ENCODE peak calls at places on chromosomes 16 and 17, in eight cellular contexts. I is stomach, O is IMR-90, K is GM12878, L is lower leg skin, H is prostate gland, R is gastrocnemius medialis, S is HCT116. X is an unnamed sample.

GRCh38 chr16:89373355-89374110 is 116.8 kb downstream of the ANKRD11 start:
- DNase-seq in I (no peak), O (peak; percentile 55), K (no peak), L (no peak), H (no peak), R (peak; percentile 53), S (no peak), X (no peak)

GRCh38 chr17:12918132-12918531 is 99.7 kb downstream of the ELAC2 start:
- DNase-seq in I (no peak), O (no peak), K (no peak), L (no peak), H (no peak), R (no peak), S (no peak), X (no peak)

GRCh38 chr16:30095166-30096078 is 591 bp downstream of the YPEL3 start:
- DNase-seq in I (no peak), O (no peak), K (no peak), L (no peak), H (no peak), R (no peak), S (no peak), X (no peak)

GRCh38 chr16:2458887-2459646 is 842 bp upstream of the TEDC2 start:
- DNase-seq in I (no peak), O (no peak), K (no peak), L (peak; percentile 83), H (no peak), R (no peak), S (no peak), X (no peak)

GRCh38 chr16:23107878-23108277 is 41.4 kb downstream of the USP31 start:
- DNase-seq in I (no peak), O (no peak), K (no peak), L (no peak), H (no peak), R (no peak), S (no peak), X (no peak)

GRCh38 chr16:86791287-86792074 is 213.1 kb downstream of the FOXL1 start:
- DNase-seq in I (no peak), O (no peak), K (no peak), L (no peak), H (no peak), R (no peak), S (no peak), X (no peak)

GRCh38 chr17:47789611-47790520 is 31.7 kb downstream of the OSBPL7 start:
- DNase-seq in I (peak; percentile 62), O (peak; percentile 38), K (no peak), L (peak; percentile 87), H (no peak), R (no peak), S (no peak), X (peak; percentile 14)

GRCh38 chr17:9509236-9509813 is 66.3 kb downstream of the STX8 start:
- DNase-seq in I (no peak), O (no peak), K (no peak), L (no peak), H (no peak), R (no peak), S (no peak), X (no peak)

GRCh38 chr16:85080923-85081498 is 31.3 kb downstream of the CIBAR2 start:
- DNase-seq in I (no peak), O (no peak), K (no peak), L (no peak), H (no peak), R (no peak), S (no peak), X (no peak)

GRCh38 chr16:2473425-2473926 is 1.5 kb upstream of the TBC1D24 start:
- DNase-seq in I (no peak), O (no peak), K (no peak), L (no peak), H (no peak), R (no peak), S (no peak), X (no peak)

GRCh38 chr16:13056607-13057006 is 155.2 kb downstream of the SHISA9 start:
- DNase-seq in I (no peak), O (no peak), K (peak; percentile 45), L (no peak), H (no peak), R (no peak), S (no peak), X (no peak)

GRCh38 chr16:87363771-87364476 is 19.7 kb downstream of the FBXO31 start:
- DNase-seq in I (peak; percentile 52), O (peak; percentile 55), K (no peak), L (no peak), H (no peak), R (peak; percentile 73), S (no peak), X (no peak)

GRCh38 chr16:73565925-73566324 is 518.0 kb upstream of the ZFHX3 start:
- DNase-seq in I (no peak), O (no peak), K (no peak), L (no peak), H (no peak), R (no peak), S (no peak), X (no peak)

GRCh38 chr16:24685539-24686432 is 43.7 kb upstream of the TNRC6A start:
- DNase-seq in I (peak; percentile 33), O (peak; percentile 82), K (no peak), L (no peak), H (no peak), R (peak; percentile 41), S (no peak), X (no peak)

DNA sequence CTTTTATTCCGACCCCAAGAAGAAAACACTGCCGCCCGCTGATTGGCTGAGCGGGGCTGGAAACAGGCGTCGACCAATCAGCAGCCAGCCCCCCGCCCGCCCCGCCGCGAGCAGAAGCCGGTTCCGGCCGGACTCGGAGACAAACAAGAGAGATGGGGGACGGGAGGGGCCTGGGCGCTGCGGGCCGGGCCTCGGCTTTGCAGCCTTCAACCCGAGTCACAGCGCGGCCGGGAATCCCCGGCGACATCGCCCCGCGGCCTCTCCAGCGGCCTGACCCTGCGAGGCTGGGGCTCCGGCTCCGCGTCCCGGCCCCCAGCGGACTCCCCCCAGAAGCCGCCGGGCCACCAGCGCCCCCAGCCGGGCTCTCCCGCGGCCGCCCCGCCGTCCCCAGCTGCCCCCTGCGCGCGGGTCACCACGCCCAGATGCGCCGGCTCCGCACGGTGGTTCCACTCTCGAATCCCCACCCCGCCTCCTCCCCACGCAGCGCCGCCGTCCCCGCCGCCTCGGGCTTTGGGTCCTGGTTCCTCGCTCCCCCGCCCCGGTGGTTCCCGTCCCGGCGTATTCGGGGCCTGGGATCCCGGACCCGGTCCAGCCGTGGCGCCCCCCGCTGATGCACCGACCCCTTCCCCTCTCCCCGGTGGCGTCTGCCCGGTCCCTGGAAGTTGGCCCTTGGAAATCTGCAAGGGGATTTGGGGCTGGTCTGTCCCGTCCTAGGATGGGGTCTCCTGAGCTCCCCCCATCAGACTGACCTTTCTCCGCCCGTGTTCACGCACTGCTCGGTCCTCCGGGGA is 417 bp upstream of the SLC43A2 start:
- DNase-seq in I (peak; percentile 95), O (peak; percentile 87), K (no peak), L (peak; percentile 99), H (peak; percentile 94), R (peak; percentile 92), S (peak; percentile 82), X (peak; percentile 96)
- TF ChIP-seq POLR2A in I (no peak), O (peak; percentile 23), K (peak; percentile 70), L (no peak), H (peak; percentile 74), R (peak; percentile 69), S (no peak), X (peak; percentile 65)

GRCh38 chr16:9075299-9076071 is 16.0 kb upstream of the HAPSTR1 start:
- DNase-seq in I (no peak), O (no peak), K (no peak), L (no peak), H (no peak), R (no peak), S (no peak), X (no peak)
- TF ChIP-seq POLR2A in I (no peak), O (no peak), K (no peak), L (no peak), H (no peak), R (no peak), S (no peak), X (no peak)

GRCh38 chr17:77098884-77099545 is 41.8 kb upstream of the SEC14L1 start:
- DNase-seq in I (peak; percentile 57), O (peak; percentile 85), K (no peak), L (no peak), H (peak; percentile 53), R (peak; percentile 71), S (no peak), X (peak; percentile 15)

GRCh38 chr17:77095461-77095860 is 45.3 kb upstream of the SEC14L1 start:
- DNase-seq in I (no peak), O (no peak), K (no peak), L (no peak), H (no peak), R (no peak), S (no peak), X (no peak)

GRCh38 chr17:77097772-77098171 is 43.0 kb upstream of the SEC14L1 start:
- DNase-seq in I (no peak), O (no peak), K (no peak), L (no peak), H (no peak), R (no peak), S (no peak), X (no peak)

GRCh38 chr17:77100009-77100408 is 40.8 kb upstream of the SEC14L1 start:
- DNase-seq in I (peak; percentile 62), O (no peak), K (no peak), L (peak; percentile 85), H (no peak), R (peak; percentile 53), S (no peak), X (no peak)

DNA sequence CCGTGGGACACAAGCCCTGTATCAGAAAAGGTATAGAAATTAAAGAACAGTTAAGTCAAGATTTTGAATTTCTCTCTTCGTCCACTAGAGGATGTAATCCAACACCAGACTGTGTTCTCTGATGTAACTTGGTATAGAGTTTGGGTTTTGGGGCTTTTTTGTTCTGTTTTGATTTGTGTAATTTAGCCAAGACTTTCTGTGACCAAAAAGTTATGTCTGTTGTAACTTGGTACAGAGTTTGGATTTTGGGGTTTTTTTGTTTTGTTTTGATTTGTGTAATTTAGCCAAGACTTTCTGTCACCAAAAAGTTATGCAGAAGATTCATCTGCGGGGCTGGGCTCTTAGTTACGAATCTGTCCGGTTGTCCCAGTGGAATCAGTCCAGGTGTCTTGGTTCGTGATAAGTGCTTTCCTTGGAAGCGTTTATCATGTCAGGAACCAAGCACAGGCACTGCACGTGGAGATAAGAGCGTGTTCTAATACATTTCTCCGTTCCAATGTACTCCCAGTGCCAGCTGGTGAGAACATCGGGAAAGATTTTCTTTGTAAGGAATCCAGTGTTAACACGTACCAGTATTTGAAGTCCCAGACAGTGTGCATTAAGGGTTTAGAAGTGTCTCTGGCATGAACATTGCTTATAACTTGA is 44.1 kb upstream of the SEC14L1 start:
- DNase-seq in I (peak; percentile 60), O (peak; percentile 73), K (no peak), L (no peak), H (peak; percentile 43), R (no peak), S (peak; percentile 28), X (peak; percentile 39)
- TF ChIP-seq POLR2A in I (no peak), O (no peak), K (no peak), L (no peak), H (no peak), R (no peak), S (no peak), X (no peak)

DNA sequence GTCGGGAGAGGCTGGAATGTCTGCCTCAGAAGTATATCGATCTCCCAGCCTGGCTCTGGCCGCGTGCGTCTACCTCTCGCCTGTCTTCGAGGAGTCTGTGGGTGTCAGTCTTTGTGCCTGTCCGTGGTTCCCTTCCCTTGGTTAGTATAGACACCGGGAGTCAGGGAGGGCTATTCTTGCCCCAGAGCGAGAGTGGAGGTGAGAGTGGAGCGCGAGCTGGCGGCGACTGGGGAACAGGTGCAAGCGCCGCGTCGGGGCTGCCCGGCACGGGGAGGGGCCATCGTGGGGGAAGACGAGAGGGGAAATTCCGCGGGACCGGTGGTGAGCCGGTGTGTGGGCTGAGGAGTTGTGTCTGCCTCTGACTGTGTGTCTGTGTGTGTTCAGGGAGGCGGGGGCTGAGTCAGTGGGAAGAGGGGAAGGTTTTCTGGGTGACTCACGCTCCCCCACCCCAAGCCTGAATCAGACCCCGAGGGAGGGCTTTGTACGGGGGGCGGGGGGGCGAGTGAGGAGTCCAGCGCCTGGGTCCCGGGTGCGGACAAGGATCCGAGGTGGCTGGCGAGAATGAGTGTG is 8.4 kb downstream of the KDM6B start:
- DNase-seq in I (peak; percentile 77), O (peak; percentile 97), K (no peak), L (no peak), H (peak; percentile 41), R (peak; percentile 83), S (no peak), X (peak; percentile 73)
- TF ChIP-seq POLR2A in I (peak; percentile 55), O (peak; percentile 83), K (peak; percentile 82), L (no peak), H (peak; percentile 24), R (no peak), S (no peak), X (peak; percentile 67)